ENCODE peak calls at places on chromosomes 7 and 10, in six cellular contexts. Z, Y, B, Q, L and W are unnamed samples.

GRCh38 chr7:64882341-64883112 is 20.5 kb upstream of the ZNF273 start:
- DNase-seq in Z (peak), Y (peak), B (no peak), Q (no peak), L (peak), W (no peak)

GRCh38 chr7:79528421-79528820 is 75.0 kb upstream of the MAGI2 start:
- DNase-seq in Z (no peak), Y (no peak), B (no peak), Q (peak), L (no peak), W (no peak)

GRCh38 chr7:47349401-47349800 is 232.5 kb downstream of the TNS3 start:
- DNase-seq in Z (no peak), Y (no peak), B (no peak), Q (no peak), L (no peak), W (no peak)

GRCh38 chr7:6577369-6578113 is at the start of gene ZDHHC4:
- DNase-seq in Z (peak), Y (peak), B (peak), Q (peak), L (peak), W (peak)

GRCh38 chr10:120205368-120206018 is 251.5 kb upstream of the PLPP4 start:
- DNase-seq in Z (no peak), Y (no peak), B (no peak), Q (no peak), L (no peak), W (no peak)

GRCh38 chr10:62374862-62375710 is 917 bp downstream of the ZNF365 start:
- DNase-seq in Z (no peak), Y (peak), B (no peak), Q (no peak), L (no peak), W (peak)

GRCh38 chr10:103594326-103594725 is 100.8 kb downstream of the NEURL1 start:
- DNase-seq in Z (no peak), Y (no peak), B (no peak), Q (no peak), L (no peak), W (no peak)

GRCh38 chr10:80506189-80506575 is 31.5 kb upstream of the SH2D4B start:
- DNase-seq in Z (no peak), Y (no peak), B (peak), Q (no peak), L (no peak), W (peak)

GRCh38 chr10:52752801-52753437 is 19.7 kb downstream of the MBL2 start:
- DNase-seq in Z (no peak), Y (no peak), B (no peak), Q (no peak), L (no peak), W (no peak)

GRCh38 chr7:13117103-13117502 is 429.7 kb downstream of the ARL4A start:
- DNase-seq in Z (peak), Y (no peak), B (no peak), Q (no peak), L (no peak), W (peak)

GRCh38 chr10:101512741-101513140 is 75.3 kb downstream of the POLL start:
- DNase-seq in Z (peak), Y (no peak), B (no peak), Q (no peak), L (no peak), W (peak)

GRCh38 chr7:127933116-127933515 is 98.1 kb downstream of the LRRC4 start:
- DNase-seq in Z (no peak), Y (no peak), B (no peak), Q (no peak), L (no peak), W (peak)